ENCODE peak calls at places on chromosomes 11 and 22, in eight cellular contexts. X, M, V, B, A, F, K and D are unnamed samples.

GRCh38 chr11:122491486-122491885 is 164.0 kb upstream of the UBASH3B start:
- DNase-seq in K (no peak), F (peak; percentile 25), M (no peak), X (peak; percentile 55), V (no peak), B (no peak), A (no peak), D (no peak)

GRCh38 chr11:117888140-117888561 is 11.7 kb upstream of the FXYD6 start:
- DNase-seq in A (no peak), B (no peak), X (no peak), M (no peak), V (no peak), F (no peak), K (no peak), D (no peak)

GRCh38 chr11:47916361-47916841 is 64.0 kb upstream of the PTPRJ start:
- DNase-seq in F (no peak), V (no peak), B (no peak), K (no peak), A (no peak), X (no peak), M (no peak), D (no peak)

GRCh38 chr11:61742391-61742790 is 10.0 kb upstream of the MYRF start:
- DNase-seq in M (no peak), A (no peak), V (no peak), K (no peak), F (no peak), X (no peak), B (no peak), D (no peak)

GRCh38 chr11:75813622-75814039 is 1.4 kb upstream of the UVRAG start:
- DNase-seq in V (no peak), K (no peak), M (no peak), A (no peak), F (peak; percentile 35), B (no peak), X (peak; percentile 61), D (no peak)

GRCh38 chr11:95593101-95593500 is 196.5 kb downstream of the FAM76B start:
- DNase-seq in B (no peak), V (peak; percentile 84), A (no peak), M (no peak), X (no peak), F (no peak), K (no peak), D (no peak)

GRCh38 chr11:117818036-117818858 is 6.3 kb downstream of the FXYD2 start:
- DNase-seq in X (peak; percentile 20), V (no peak), A (peak; percentile 56), K (peak; percentile 30), B (no peak), M (no peak), F (peak; percentile 47), D (no peak)

GRCh38 chr22:49350441-49351121 is 477.1 kb downstream of the BRD1 start:
- DNase-seq in A (no peak), V (no peak), M (no peak), K (no peak), X (no peak), F (no peak), B (no peak), D (no peak)

GRCh38 chr11:20131744-20132666 is 28.3 kb downstream of the DBX1 start:
- DNase-seq in B (peak; percentile 67), A (peak; percentile 14), M (no peak), V (peak; percentile 84), F (peak; percentile 66), K (peak; percentile 41), X (peak; percentile 71), D (no peak)

GRCh38 chr22:20966883-20967696 is at the start of gene AIFM3:
- DNase-seq in K (no peak), M (no peak), X (no peak), F (no peak), B (no peak), A (no peak), V (no peak), D (no peak)

GRCh38 chr11:1825039-1825740 is 9.6 kb upstream of the SYT8 start:
- DNase-seq in K (no peak), M (no peak), F (no peak), A (no peak), V (peak; percentile 80), X (no peak), B (peak; percentile 86), D (no peak)

GRCh38 chr11:2796508-2797180 is 88.9 kb downstream of the CDKN1C start:
- DNase-seq in V (peak; percentile 58), K (no peak), B (no peak), A (no peak), X (no peak), M (no peak), F (no peak), D (no peak)

GRCh38 chr11:108775324-108775723 is 110.5 kb downstream of the DDX10 start:
- DNase-seq in X (no peak), A (no peak), K (no peak), M (no peak), B (no peak), V (no peak), F (no peak), D (no peak)

GRCh38 chr22:43126506-43127165 is 16.1 kb downstream of the BIK start:
- DNase-seq in V (no peak), A (no peak), M (no peak), B (no peak), K (no peak), F (peak; percentile 91), X (peak; percentile 82), D (no peak)

GRCh38 chr11:117908959-117909610 is 20.1 kb downstream of the TMPRSS13 start:
- DNase-seq in V (no peak), X (no peak), B (no peak), M (no peak), F (no peak), A (no peak), K (no peak), D (no peak)

GRCh38 chr22:49369726-49370717 is 457.7 kb downstream of the BRD1 start:
- DNase-seq in K (no peak), A (no peak), M (no peak), V (peak; percentile 59), B (no peak), X (no peak), F (no peak), D (no peak)

GRCh38 chr22:46649176-46650077 is 29.2 kb downstream of the GRAMD4 start:
- DNase-seq in A (peak; percentile 61), K (no peak), M (no peak), V (no peak), F (no peak), B (no peak), X (peak; percentile 11), D (no peak)

GRCh38 chr22:17954200-17954859 is 70.0 kb downstream of the MICAL3 start:
- DNase-seq in V (no peak), K (no peak), F (no peak), A (no peak), X (no peak), M (no peak), B (no peak), D (no peak)

GRCh38 chr11:74570266-74571061 is 21.9 kb upstream of the POLD3 start:
- DNase-seq in M (no peak), B (peak; percentile 10), X (peak; percentile 58), V (no peak), A (peak; percentile 80), F (peak; percentile 49), K (no peak), D (no peak)

GRCh38 chr11:66936326-66936725 is 21.9 kb downstream of the PC start:
- DNase-seq in V (no peak), A (no peak), K (no peak), M (no peak), B (no peak), F (peak; percentile 74), X (peak; percentile 88), D (no peak)

GRCh38 chr11:115463606-115464005 is 40.6 kb downstream of the CADM1 start:
- DNase-seq in F (no peak), B (no peak), V (no peak), M (no peak), A (peak; percentile 58), X (no peak), K (no peak), D (no peak)

GRCh38 chr11:45590743-45591142 is 74.7 kb downstream of the CHST1 start:
- DNase-seq in V (peak; percentile 86), A (peak; percentile 14), B (no peak), M (no peak), K (no peak), F (peak; percentile 13), X (peak; percentile 35), D (no peak)

GRCh38 chr22:26508148-26508547 is 4.1 kb downstream of the TFIP11 start:
- DNase-seq in K (no peak), F (no peak), V (no peak), M (no peak), X (no peak), A (no peak), B (no peak), D (no peak)

GRCh38 chr11:16785520-16786128 is 47.2 kb downstream of the C11orf58 start:
- DNase-seq in X (peak; percentile 80), B (peak; percentile 78), A (peak; percentile 75), M (peak; percentile 12), K (peak; percentile 58), V (no peak), F (peak; percentile 76), D (peak; percentile 17)

GRCh38 chr11:19632435-19632834 is 80.2 kb upstream of the NAV2 start:
- DNase-seq in A (no peak), M (no peak), X (peak; percentile 65), V (no peak), K (no peak), B (no peak), F (peak; percentile 71), D (no peak)

GRCh38 chr11:62124186-62125113 is 639 bp downstream of the INCENP start:
- DNase-seq in F (peak; percentile 59), B (peak; percentile 22), X (peak; percentile 59), A (peak; percentile 67), V (peak; percentile 78), K (peak; percentile 20), M (no peak), D (no peak)

GRCh38 chr22:41917375-41917905 is 2.6 kb upstream of the SHISA8 start:
- DNase-seq in A (peak; percentile 82), F (no peak), X (no peak), K (no peak), B (no peak), M (no peak), V (no peak), D (no peak)

GRCh38 chr11:26583550-26583949 is 11.5 kb upstream of the MUC15 start:
- DNase-seq in K (no peak), M (no peak), F (no peak), X (no peak), B (no peak), V (no peak), A (peak; percentile 20), D (no peak)

GRCh38 chr11:12248330-12248729 is 129.0 kb upstream of the PARVA start:
- DNase-seq in M (no peak), K (no peak), B (no peak), X (peak; percentile 39), V (peak; percentile 83), A (peak; percentile 96), F (peak; percentile 15), D (no peak)